ENCODE peak calls at places on chromosomes 4 and X, in five cellular contexts. V is germinal center, L is HFF-Myc, F is mucosa of gallbladder, B is T follicular helper cell. C is an unnamed sample.

GRCh38 chr4:38983756-38984647 is 48.2 kb downstream of the TMEM156 start:
- DNase-seq in V (no peak), L (no peak), F (no peak), B (no peak), C (no peak)

GRCh38 chr4:106329027-106329618 is 12.8 kb downstream of the AIMP1 start:
- DNase-seq in V (peak; percentile 25), L (no peak), F (no peak), B (no peak), C (no peak)

GRCh38 chrX:107738272-107738671 is 37.3 kb downstream of the TSC22D3 start:
- DNase-seq in V (no peak), L (no peak), F (no peak), B (no peak), C (no peak)

GRCh38 chr4:184248216-184248615 is 30.5 kb upstream of the ENPP6 start:
- DNase-seq in V (no peak), L (no peak), F (no peak), B (no peak), C (no peak)

GRCh38 chrX:19554786-19555185 is 39.5 kb upstream of the MAP3K15 start:
- DNase-seq in V (no peak), L (no peak), F (no peak), B (no peak), C (no peak)

GRCh38 chr4:138045036-138045435 is 197.1 kb downstream of the SLC7A11 start:
- DNase-seq in V (no peak), L (no peak), F (no peak), B (no peak), C (no peak)

GRCh38 chrX:10090319-10090718 is 66.5 kb upstream of the CLCN4 start:
- DNase-seq in V (no peak), L (no peak), F (no peak), B (no peak), C (no peak)

GRCh38 chr4:79983431-79983830 is 89.6 kb downstream of the ANTXR2 start:
- DNase-seq in V (no peak), L (no peak), F (no peak), B (no peak), C (no peak)

GRCh38 chr4:151218343-151218742 is 58.6 kb upstream of the PRSS48 start:
- DNase-seq in V (no peak), L (no peak), F (no peak), B (no peak), C (no peak)

GRCh38 chr4:43339435-43339834 is 446.9 kb downstream of the GRXCR1 start:
- DNase-seq in V (no peak), L (no peak), F (no peak), B (no peak), C (no peak)

GRCh38 chr4:46211406-46211805 is 87.6 kb upstream of the GABRG1 start:
- DNase-seq in V (no peak), L (no peak), F (no peak), B (no peak), C (no peak)